ENCODE peak calls at places on chromosome 9, in eight cellular contexts. V is HTR-8/SVneo, E is K562, O is heart right ventricle, J is lower lobe of right lung, K is pons, F is GM18507, U is endothelial cell of umbilical vein. D is an unnamed sample.
A peak's percentile ranks its signal among the peaks of the same experiment; 100 is the strongest.

GRCh38 chr9:16029796-16030363 is 477.0 kb downstream of the CCDC171 start:
- DNase-seq in V (no peak), E (no peak), O (no peak), J (no peak), K (no peak), F (no peak), U (no peak), D (no peak)

GRCh38 chr9:113511047-113511521 is 47.6 kb downstream of the RGS3 start:
- DNase-seq in V (no peak), E (no peak), O (peak; percentile 76), J (no peak), K (no peak), F (no peak), U (no peak), D (no peak)

GRCh38 chr9:118946669-118947068 is 422.6 kb downstream of the BRINP1 start:
- DNase-seq in V (no peak), E (no peak), O (no peak), J (no peak), K (no peak), F (no peak), U (no peak), D (no peak)

GRCh38 chr9:73024601-73025034 is 71.8 kb upstream of the ALDH1A1 start:
- DNase-seq in V (no peak), E (peak; percentile 76), O (no peak), J (no peak), K (no peak), F (no peak), U (no peak), D (no peak)

GRCh38 chr9:112194969-112195431 is 19.9 kb upstream of the SUSD1 start:
- DNase-seq in V (no peak), E (no peak), O (no peak), J (no peak), K (peak; percentile 5), F (no peak), U (no peak), D (no peak)

GRCh38 chr9:112841261-112841660 is 49.4 kb downstream of the SLC46A2 start:
- DNase-seq in V (no peak), E (no peak), O (no peak), J (no peak), K (peak; percentile 96), F (no peak), U (no peak), D (no peak)

GRCh38 chr9:135060461-135061116 is 26.9 kb upstream of the OLFM1 start:
- DNase-seq in V (no peak), E (no peak), O (no peak), J (peak; percentile 19), K (no peak), F (no peak), U (no peak), D (no peak)

GRCh38 chr9:110316255-110316921 is 21.3 kb downstream of the TXNDC8 start:
- DNase-seq in V (no peak), E (no peak), O (no peak), J (no peak), K (no peak), F (peak; percentile 29), U (no peak), D (no peak)

GRCh38 chr9:129383005-129383414 is 204.9 kb upstream of the IER5L start:
- DNase-seq in V (no peak), E (no peak), O (peak; percentile 66), J (peak; percentile 85), K (peak; percentile 12), F (no peak), U (no peak), D (no peak)

GRCh38 chr9:71349218-71349617 is 227.8 kb upstream of the TRPM3 start:
- DNase-seq in V (no peak), E (no peak), O (no peak), J (no peak), K (no peak), F (no peak), U (no peak), D (no peak)

GRCh38 chr9:36866840-36867239 is 167.2 kb downstream of the PAX5 start:
- DNase-seq in V (no peak), E (peak; percentile 17), O (no peak), J (no peak), K (no peak), F (no peak), U (no peak), D (no peak)

GRCh38 chr9:113599647-113600476 is 136.3 kb downstream of the RGS3 start:
- DNase-seq in V (no peak), E (no peak), O (no peak), J (peak; percentile 40), K (no peak), F (no peak), U (peak; percentile 81), D (no peak)

GRCh38 chr9:83598487-83598886 is 24.5 kb upstream of the IDNK start:
- DNase-seq in V (no peak), E (no peak), O (no peak), J (no peak), K (no peak), F (no peak), U (no peak), D (no peak)

GRCh38 chr9:224540-225520 is 10.2 kb downstream of the DOCK8 start:
- DNase-seq in V (no peak), E (no peak), O (no peak), J (no peak), K (no peak), F (no peak), U (no peak), D (no peak)

GRCh38 chr9:35549466-35549865 is 55.6 kb upstream of the TESK1 start:
- DNase-seq in V (no peak), E (no peak), O (no peak), J (no peak), K (no peak), F (no peak), U (no peak), D (no peak)

GRCh38 chr9:120571443-120572257 is 8.3 kb downstream of the CDK5RAP2 start:
- DNase-seq in V (no peak), E (no peak), O (peak; percentile 64), J (peak; percentile 59), K (peak; percentile 81), F (no peak), U (no peak), D (peak; percentile 67)

GRCh38 chr9:135789838-135790291 is 87.9 kb downstream of the KCNT1 start:
- DNase-seq in V (no peak), E (no peak), O (no peak), J (no peak), K (no peak), F (no peak), U (no peak), D (no peak)

GRCh38 chr9:78292026-78292425 is 4.9 kb upstream of the PSAT1 start:
- DNase-seq in V (no peak), E (no peak), O (no peak), J (no peak), K (no peak), F (no peak), U (no peak), D (no peak)

GRCh38 chr9:125985142-125985997 is 238.2 kb downstream of the PBX3 start:
- DNase-seq in V (no peak), E (no peak), O (no peak), J (no peak), K (no peak), F (no peak), U (no peak), D (no peak)

GRCh38 chr9:92501671-92502393 is 19.5 kb upstream of the ASPN start:
- DNase-seq in V (no peak), E (peak; percentile 49), O (no peak), J (no peak), K (no peak), F (no peak), U (peak; percentile 45), D (no peak)

GRCh38 chr9:86099695-86100364 is 472 bp upstream of the GOLM1 start:
- DNase-seq in V (no peak), E (no peak), O (peak; percentile 19), J (peak; percentile 56), K (peak; percentile 30), F (no peak), U (peak; percentile 50), D (no peak)

GRCh38 chr9:112145886-112146285 is 29.2 kb downstream of the SUSD1 start:
- DNase-seq in V (no peak), E (no peak), O (no peak), J (no peak), K (no peak), F (no peak), U (no peak), D (no peak)

GRCh38 chr9:116506685-116507084 is 180.4 kb upstream of the TRIM32 start:
- DNase-seq in V (no peak), E (no peak), O (no peak), J (no peak), K (no peak), F (no peak), U (no peak), D (no peak)

GRCh38 chr9:122510502-122510901 is at the start of gene OR1J2:
- DNase-seq in V (no peak), E (no peak), O (no peak), J (no peak), K (no peak), F (no peak), U (no peak), D (no peak)

GRCh38 chr9:83154087-83154736 is 91.3 kb upstream of the RASEF start:
- DNase-seq in V (no peak), E (no peak), O (no peak), J (no peak), K (no peak), F (no peak), U (no peak), D (no peak)

GRCh38 chr9:133277467-133277866 is 2.5 kb upstream of the ABO start:
- DNase-seq in V (no peak), E (no peak), O (no peak), J (no peak), K (no peak), F (no peak), U (no peak), D (no peak)

GRCh38 chr9:81264516-81264915 is 424.8 kb downstream of the TLE1 start:
- DNase-seq in V (no peak), E (no peak), O (no peak), J (no peak), K (no peak), F (no peak), U (peak; percentile 84), D (no peak)

GRCh38 chr9:16223074-16223871 is 647.2 kb downstream of the BNC2 start:
- DNase-seq in V (no peak), E (no peak), O (no peak), J (no peak), K (no peak), F (no peak), U (no peak), D (no peak)

GRCh38 chr9:85142461-85143401 is 473.2 kb downstream of the NTRK2 start:
- DNase-seq in V (peak; percentile 1), E (peak; percentile 5), O (peak; percentile 15), J (peak; percentile 43), K (peak; percentile 48), F (peak; percentile 17), U (peak; percentile 9), D (no peak)